ENCODE peak calls at places on chromosome 9, in four cellular contexts. G is trophoblast cell, P is IMR-90, F is HCT116. Q is an unnamed sample.
A peak's percentile ranks its signal among the peaks of the same experiment; 100 is the strongest.

GRCh38 chr9:73152445-73152844 is 780 bp downstream of the ANXA1 start:
- DNase-seq in G (peak; percentile 77), P (peak; percentile 65), F (no peak), Q (no peak)

GRCh38 chr9:102106446-102106845 is 368.0 kb upstream of the GRIN3A start:
- DNase-seq in G (no peak), P (no peak), F (no peak), Q (no peak)

GRCh38 chr9:127983847-127984289 is 3.1 kb upstream of the EEIG1 start:
- DNase-seq in G (no peak), P (no peak), F (no peak), Q (peak; percentile 30)

GRCh38 chr9:81529556-81530193 is 159.7 kb downstream of the TLE1 start:
- DNase-seq in G (peak; percentile 84), P (peak; percentile 58), F (peak; percentile 7), Q (no peak)

GRCh38 chr9:36119476-36119875 is 17.1 kb upstream of the GLIPR2 start:
- DNase-seq in G (no peak), P (no peak), F (no peak), Q (no peak)

GRCh38 chr9:19495186-19496028 is 86.6 kb downstream of the ACER2 start:
- DNase-seq in G (no peak), P (no peak), F (no peak), Q (no peak)

GRCh38 chr9:77569335-77569734 is 78.8 kb downstream of the GNA14 start:
- DNase-seq in G (no peak), P (no peak), F (no peak), Q (no peak)

GRCh38 chr9:6759114-6759977 is 1.6 kb downstream of the KDM4C start:
- DNase-seq in G (peak; percentile 94), P (peak; percentile 82), F (peak; percentile 19), Q (peak; percentile 93)

GRCh38 chr9:37464006-37464405 is 1.2 kb downstream of the ZBTB5 start:
- DNase-seq in G (no peak), P (no peak), F (no peak), Q (no peak)

GRCh38 chr9:7150153-7150890 is 392.5 kb downstream of the KDM4C start:
- DNase-seq in G (peak; percentile 64), P (no peak), F (no peak), Q (no peak)

GRCh38 chr9:79651251-79651795 is 79.6 kb downstream of the TLE4 start:
- DNase-seq in G (no peak), P (no peak), F (no peak), Q (no peak)

GRCh38 chr9:114271556-114272510 is 51.1 kb upstream of the ORM1 start:
- DNase-seq in G (peak; percentile 54), P (peak; percentile 58), F (peak; percentile 28), Q (peak; percentile 14)

GRCh38 chr9:135591491-135592330 is 30.2 kb downstream of the PAEP start:
- DNase-seq in G (no peak), P (no peak), F (no peak), Q (no peak)

GRCh38 chr9:99822096-99822595 is 461 bp downstream of the NR4A3 start:
- DNase-seq in G (no peak), P (no peak), F (no peak), Q (peak; percentile 32)

GRCh38 chr9:113151696-113152630 is 1.2 kb downstream of the SLC31A2 start:
- DNase-seq in G (peak; percentile 19), P (no peak), F (no peak), Q (no peak)

GRCh38 chr9:126240835-126241234 is 85.8 kb upstream of the MVB12B start:
- DNase-seq in G (no peak), P (no peak), F (no peak), Q (peak; percentile 36)

GRCh38 chr9:94281101-94281500 is 22.0 kb downstream of the ZNF169 start:
- DNase-seq in G (peak; percentile 90), P (no peak), F (no peak), Q (no peak)

GRCh38 chr9:114588671-114589526 is 1.3 kb downstream of the ATP6V1G1 start:
- DNase-seq in G (peak; percentile 80), P (peak; percentile 84), F (no peak), Q (no peak)

GRCh38 chr9:3177362-3177761 is 333.5 kb upstream of the PUM3 start:
- DNase-seq in G (no peak), P (no peak), F (no peak), Q (no peak)

GRCh38 chr9:132241483-132241839 is 79.6 kb downstream of the NTNG2 start:
- DNase-seq in G (no peak), P (no peak), F (no peak), Q (no peak)
- H2AFZ ChIP-seq in G (no peak overlapping the region), P (peak overlapping the region; percentile 95), F (no peak overlapping the region), Q (peak overlapping the region; percentile 94)

GRCh38 chr9:115808108-115808507 is 345.5 kb upstream of the PAPPA start:
- DNase-seq in G (peak; percentile 6), P (no peak), F (no peak), Q (no peak)
- H2AFZ ChIP-seq in G (no peak overlapping the region), P (no peak overlapping the region), F (no peak overlapping the region), Q (no peak overlapping the region)

GRCh38 chr9:90433398-90433890 is 209.2 kb downstream of the DIRAS2 start:
- DNase-seq in G (peak; percentile 72), P (no peak), F (no peak), Q (no peak)

GRCh38 chr9:90428517-90428916 is 214.1 kb downstream of the DIRAS2 start:
- DNase-seq in G (no peak), P (no peak), F (no peak), Q (no peak)

GRCh38 chr9:90432951-90433350 is 209.7 kb downstream of the DIRAS2 start:
- DNase-seq in G (no peak), P (no peak), F (no peak), Q (no peak)
- H2AFZ ChIP-seq in G (no peak overlapping the region), P (no peak overlapping the region), F (no peak overlapping the region), Q (no peak overlapping the region)

GRCh38 chr9:14554866-14555265 is 138.4 kb downstream of the ZDHHC21 start:
- DNase-seq in G (no peak), P (no peak), F (no peak), Q (no peak)
- H2AFZ ChIP-seq in G (no peak overlapping the region), P (no peak overlapping the region), F (no peak overlapping the region), Q (no peak overlapping the region)

GRCh38 chr9:26975728-26976707 is 19.8 kb downstream of the IFT74 start:
- DNase-seq in G (peak; percentile 74), P (peak; percentile 46), F (peak; percentile 48), Q (no peak)
- H2AFZ ChIP-seq in G (no peak overlapping the region), P (peak overlapping the region; percentile 74), F (no peak overlapping the region), Q (no peak overlapping the region)

GRCh38 chr9:82790868-82791267 is 272.1 kb downstream of the RASEF start:
- DNase-seq in G (no peak), P (no peak), F (no peak), Q (peak; percentile 26)
- H2AFZ ChIP-seq in G (no peak overlapping the region), P (no peak overlapping the region), F (no peak overlapping the region), Q (no peak overlapping the region)

DNA sequence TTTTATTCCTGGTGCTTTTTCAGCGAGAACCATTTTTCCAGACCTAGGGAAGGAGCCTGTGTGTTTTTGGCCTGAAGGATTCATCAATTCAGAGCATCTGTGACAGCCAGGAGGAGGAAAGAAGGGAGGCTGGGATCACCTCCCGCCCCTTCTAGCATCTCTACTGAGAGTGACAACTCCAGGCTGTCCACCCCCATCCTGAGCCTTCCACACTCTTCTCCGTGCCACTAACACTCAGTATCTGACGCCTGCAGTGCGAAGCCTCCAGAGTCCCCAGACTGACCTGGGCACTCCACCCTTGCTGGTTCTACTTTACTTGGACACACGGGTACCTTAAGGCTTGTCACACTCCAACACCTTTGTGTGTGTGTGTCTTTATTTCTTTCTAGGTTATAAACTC is 15.8 kb downstream of the S1PR3 start:
- DNase-seq in G (no peak), P (no peak), F (no peak), Q (no peak)
- H2AFZ ChIP-seq in G (no peak overlapping the region), P (no peak overlapping the region), F (no peak overlapping the region), Q (no peak overlapping the region)

GRCh38 chr9:16530669-16531461 is 339.6 kb downstream of the BNC2 start:
- DNase-seq in G (no peak), P (peak; percentile 61), F (no peak), Q (no peak)
- H2AFZ ChIP-seq in G (no peak overlapping the region), P (no peak overlapping the region), F (no peak overlapping the region), Q (no peak overlapping the region)

Q was measured in MM.1S.